ENCODE peak calls at places on chromosomes 12 and 14, in ten cellular contexts. K is GM23338, Z is Panc1, Y is hepatocyte, O is nephron progenitor cell, I is MM.1S, P is right atrium auricular region, Q is lower lobe of right lung, V is H9, J is RWPE1. A is an unnamed sample.

GRCh38 chr12:108744021-108744897 is 12.9 kb upstream of the CORO1C start:
- DNase-seq in I (no peak), K (no peak), V (no peak), Z (no peak), Q (peak; percentile 56), J (no peak), Y (no peak), P (no peak), O (no peak), A (no peak)

GRCh38 chr12:116919247-116919671 is 8.5 kb downstream of the FBXW8 start:
- DNase-seq in P (no peak), K (no peak), Y (peak; percentile 32), Z (no peak), J (no peak), O (no peak), V (no peak), Q (no peak), I (no peak), A (no peak)

GRCh38 chr12:44034916-44035315 is 199.0 kb downstream of the TMEM117 start:
- DNase-seq in K (no peak), J (no peak), I (no peak), O (no peak), Q (no peak), V (no peak), P (no peak), Z (no peak), Y (no peak), A (no peak)

GRCh38 chr12:133130808-133131128 is 341 bp downstream of the ZNF10 start:
- DNase-seq in Y (peak; percentile 32), P (peak; percentile 63), Z (no peak), V (no peak), J (no peak), K (no peak), O (peak; percentile 36), I (no peak), Q (peak; percentile 65), A (peak; percentile 55)

GRCh38 chr12:11677752-11678151 is 28.3 kb downstream of the ETV6 start:
- DNase-seq in J (no peak), Z (no peak), V (no peak), O (no peak), Y (no peak), K (no peak), I (no peak), P (no peak), Q (no peak), A (no peak)

GRCh38 chr12:54984602-54985376 is at the start of gene TESPA1:
- DNase-seq in V (no peak), O (no peak), Z (no peak), I (peak; percentile 93), Q (peak; percentile 79), P (peak; percentile 60), K (no peak), Y (no peak), J (no peak), A (no peak)

GRCh38 chr14:100283984-100284881 is 22.0 kb downstream of the SLC25A29 start:
- DNase-seq in Y (no peak), P (no peak), V (peak; percentile 42), O (no peak), Z (no peak), K (peak; percentile 53), I (no peak), Q (no peak), J (no peak), A (no peak)

GRCh38 chr12:112107306-112107705 is 1.3 kb downstream of the NAA25 start:
- DNase-seq in P (no peak), Q (no peak), V (no peak), J (no peak), Z (no peak), I (no peak), K (no peak), O (no peak), Y (no peak), A (no peak)

GRCh38 chr12:96497800-96498199 is 8.4 kb downstream of the CFAP54 start:
- DNase-seq in Z (no peak), K (no peak), P (no peak), J (no peak), O (no peak), Y (no peak), V (no peak), I (no peak), Q (no peak), A (no peak)

DNA sequence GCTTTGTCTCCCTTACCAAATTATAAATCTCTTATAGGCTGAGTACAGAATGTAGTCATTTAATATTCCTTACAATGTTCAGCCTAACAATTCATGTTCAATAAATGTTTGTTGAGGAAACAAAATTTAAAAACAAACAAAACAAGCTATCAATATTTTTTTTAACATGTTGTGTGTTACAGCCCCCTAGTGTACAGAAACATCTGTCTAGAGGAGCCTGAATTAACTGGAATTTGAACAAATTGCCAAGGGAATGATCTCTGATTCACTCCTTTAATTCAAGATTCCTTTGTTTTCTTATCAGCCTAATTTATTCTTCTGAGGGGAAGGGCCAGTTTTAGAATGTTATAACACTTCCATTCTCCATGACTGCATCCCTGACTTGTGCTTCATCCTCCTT is 127.1 kb downstream of the CMAS start:
- DNase-seq in P (no peak), O (no peak), I (no peak), J (peak; percentile 26), Y (no peak), V (no peak), Q (no peak), Z (no peak), K (no peak), A (no peak)
- TF ChIP-seq CTCF in P (no peak), O (no peak), I (no peak), J (no peak), Y (no peak), V (peak; percentile 19), Q (no peak), Z (no peak), K (no peak), A (no peak)

GRCh38 chr12:92606956-92607355 is 95.8 kb upstream of the PLEKHG7 start:
- DNase-seq in I (no peak), Z (no peak), V (no peak), K (peak; percentile 5), P (no peak), Y (no peak), J (no peak), Q (no peak), O (no peak), A (no peak)
- TF ChIP-seq CTCF in I (no peak), Z (no peak), V (no peak), K (no peak), P (no peak), Y (no peak), J (no peak), Q (no peak), O (no peak), A (no peak)

GRCh38 chr14:25375639-25376038 is 325.7 kb upstream of the STXBP6 start:
- DNase-seq in P (no peak), K (no peak), I (no peak), Z (no peak), Q (no peak), O (no peak), J (no peak), V (no peak), Y (no peak), A (no peak)

GRCh38 chr14:25381498-25381897 is 331.6 kb upstream of the STXBP6 start:
- DNase-seq in O (no peak), K (peak; percentile 52), J (no peak), Q (no peak), Y (peak; percentile 8), P (no peak), V (no peak), Z (no peak), I (no peak), A (no peak)
- TF ChIP-seq CTCF in O (peak; percentile 29), K (peak; percentile 34), J (no peak), Q (no peak), Y (peak; percentile 21), P (peak; percentile 15), V (peak; percentile 50), Z (no peak), I (peak; percentile 18), A (peak; percentile 54)

GRCh38 chr14:59262717-59263469 is 74.4 kb downstream of the DAAM1 start:
- DNase-seq in V (no peak), Q (no peak), Y (peak; percentile 61), K (peak; percentile 47), I (no peak), O (no peak), P (no peak), Z (no peak), J (no peak), A (no peak)
- TF ChIP-seq CTCF in V (peak; percentile 54), Q (peak; percentile 37), Y (peak; percentile 37), K (peak; percentile 19), I (no peak), O (peak; percentile 7), P (no peak), Z (peak; percentile 21), J (no peak), A (peak; percentile 23)

GRCh38 chr14:89058707-89059106 is 234.3 kb downstream of the TTC8 start:
- DNase-seq in Q (no peak), Y (no peak), I (no peak), Z (no peak), K (no peak), P (no peak), O (no peak), V (no peak), J (no peak), A (no peak)

GRCh38 chr14:89056394-89056793 is 231.9 kb downstream of the TTC8 start:
- DNase-seq in K (no peak), O (no peak), I (no peak), J (no peak), Z (no peak), Q (no peak), V (no peak), Y (no peak), P (no peak), A (no peak)

GRCh38 chr14:89053303-89053702 is 228.9 kb downstream of the TTC8 start:
- DNase-seq in O (no peak), I (no peak), K (no peak), V (no peak), J (no peak), Z (no peak), P (no peak), Q (no peak), Y (no peak), A (no peak)
- TF ChIP-seq CTCF in O (no peak), I (no peak), K (no peak), V (no peak), J (no peak), Z (no peak), P (no peak), Q (no peak), Y (no peak), A (no peak)

DNA sequence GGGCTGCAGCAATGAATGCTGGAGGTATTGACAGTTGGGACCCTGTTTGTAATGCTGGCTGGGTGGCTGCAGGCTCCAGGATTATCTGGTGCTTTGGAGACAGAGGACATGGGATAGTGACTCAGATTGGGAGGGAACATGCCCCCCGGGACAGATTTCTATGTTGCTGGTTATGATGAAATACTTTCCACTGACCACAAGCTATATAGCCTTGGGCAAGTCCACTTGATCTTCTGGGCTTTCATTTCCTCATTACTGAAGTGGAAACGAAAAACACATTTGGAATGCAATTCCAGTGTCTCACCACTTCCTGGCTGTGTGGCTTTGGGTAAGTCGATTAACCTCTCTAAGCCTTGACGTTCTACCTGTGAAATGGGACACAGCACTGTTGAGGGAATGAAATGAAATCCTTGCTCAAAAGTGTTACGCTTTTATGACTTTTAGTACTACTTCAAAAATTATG is 6.3 kb upstream of the TPCN1 start:
- DNase-seq in J (peak; percentile 89), V (no peak), P (peak; percentile 92), Q (peak; percentile 61), K (no peak), I (no peak), Y (peak; percentile 63), O (no peak), Z (no peak), A (no peak)
- TF ChIP-seq CTCF in J (no peak), V (no peak), P (no peak), Q (no peak), K (no peak), I (no peak), Y (no peak), O (no peak), Z (no peak), A (no peak)